ENCODE peak calls at places on chromosome 18, in seven cellular contexts. One of them, this sample, is unnamed.
A peak's percentile ranks its signal among the peaks of the same experiment; 100 is the strongest.

GRCh38 chr18:21004721-21005120 is 106.9 kb downstream of the ROCK1 start:
- DNase-seq in NAMALWA: no peak
- DNase-seq in right cardiac atrium: no peak
- DNase-seq in left ventricle myocardium superior: no peak
- DNase-seq in H9: no peak
- DNase-seq in bronchial epithelial cell: peak; percentile 22
- DNase-seq in A172: peak; percentile 37
- DNase-seq in this sample: no peak

GRCh38 chr18:51154664-51155063 is 42.8 kb downstream of the MEX3C start:
- DNase-seq in right cardiac atrium: no peak
- DNase-seq in H9: no peak
- DNase-seq in A172: no peak
- DNase-seq in bronchial epithelial cell: no peak
- DNase-seq in left ventricle myocardium superior: no peak
- DNase-seq in NAMALWA: no peak
- DNase-seq in this sample: no peak

GRCh38 chr18:28115149-28115550 is 61.8 kb downstream of the CDH2 start:
- DNase-seq in H9: no peak
- DNase-seq in right cardiac atrium: no peak
- DNase-seq in left ventricle myocardium superior: no peak
- DNase-seq in NAMALWA: no peak
- DNase-seq in A172: peak; percentile 98
- DNase-seq in bronchial epithelial cell: peak; percentile 70
- DNase-seq in this sample: no peak

GRCh38 chr18:8232791-8233190 is 376.4 kb upstream of the RAB12 start:
- DNase-seq in bronchial epithelial cell: no peak
- DNase-seq in A172: no peak
- DNase-seq in right cardiac atrium: no peak
- DNase-seq in NAMALWA: no peak
- DNase-seq in H9: peak; percentile 37
- DNase-seq in left ventricle myocardium superior: no peak
- DNase-seq in this sample: no peak

GRCh38 chr18:45139478-45139877 is 458.8 kb downstream of the SETBP1 start:
- DNase-seq in A172: no peak
- DNase-seq in right cardiac atrium: no peak
- DNase-seq in H9: no peak
- DNase-seq in left ventricle myocardium superior: no peak
- DNase-seq in bronchial epithelial cell: no peak
- DNase-seq in NAMALWA: no peak
- DNase-seq in this sample: no peak

GRCh38 chr18:11849845-11850747 is 1.1 kb upstream of the CHMP1B start:
- DNase-seq in bronchial epithelial cell: peak; percentile 88
- DNase-seq in A172: peak; percentile 82
- DNase-seq in right cardiac atrium: peak; percentile 86
- DNase-seq in H9: no peak
- DNase-seq in NAMALWA: peak; percentile 45
- DNase-seq in left ventricle myocardium superior: peak; percentile 67
- DNase-seq in this sample: peak; percentile 96

GRCh38 chr18:3305354-3305762 is 43.4 kb downstream of the MYL12B start:
- DNase-seq in A172: peak; percentile 87
- DNase-seq in right cardiac atrium: no peak
- DNase-seq in left ventricle myocardium superior: no peak
- DNase-seq in NAMALWA: no peak
- DNase-seq in bronchial epithelial cell: peak; percentile 99
- DNase-seq in H9: no peak
- DNase-seq in this sample: no peak

GRCh38 chr18:60888225-60888624 is 445.0 kb upstream of the CDH20 start:
- DNase-seq in A172: no peak
- DNase-seq in left ventricle myocardium superior: no peak
- DNase-seq in bronchial epithelial cell: no peak
- DNase-seq in NAMALWA: no peak
- DNase-seq in right cardiac atrium: no peak
- DNase-seq in H9: no peak
- DNase-seq in this sample: no peak

GRCh38 chr18:3631927-3632326 is 182.0 kb downstream of the TGIF1 start:
- DNase-seq in A172: no peak
- DNase-seq in bronchial epithelial cell: no peak
- DNase-seq in right cardiac atrium: no peak
- DNase-seq in H9: no peak
- DNase-seq in left ventricle myocardium superior: no peak
- DNase-seq in NAMALWA: no peak
- DNase-seq in this sample: no peak

GRCh38 chr18:58611471-58612131 is 17.3 kb downstream of the ALPK2 start:
- DNase-seq in A172: peak; percentile 69
- DNase-seq in H9: peak; percentile 61
- DNase-seq in right cardiac atrium: no peak
- DNase-seq in NAMALWA: no peak
- DNase-seq in bronchial epithelial cell: peak; percentile 47
- DNase-seq in left ventricle myocardium superior: no peak
- DNase-seq in this sample: no peak

GRCh38 chr18:9617006-9617542 is 2.7 kb upstream of the PPP4R1 start:
- DNase-seq in A172: no peak
- DNase-seq in NAMALWA: no peak
- DNase-seq in right cardiac atrium: no peak
- DNase-seq in left ventricle myocardium superior: no peak
- DNase-seq in H9: no peak
- DNase-seq in bronchial epithelial cell: no peak
- DNase-seq in this sample: no peak

GRCh38 chr18:9726175-9726574 is 18.1 kb downstream of the RAB31 start:
- DNase-seq in right cardiac atrium: no peak
- DNase-seq in left ventricle myocardium superior: no peak
- DNase-seq in A172: no peak
- DNase-seq in H9: no peak
- DNase-seq in NAMALWA: no peak
- DNase-seq in bronchial epithelial cell: no peak
- DNase-seq in this sample: no peak

GRCh38 chr18:3526421-3527354 is 76.7 kb downstream of the TGIF1 start:
- DNase-seq in left ventricle myocardium superior: no peak
- DNase-seq in right cardiac atrium: no peak
- DNase-seq in A172: peak; percentile 48
- DNase-seq in NAMALWA: no peak
- DNase-seq in H9: no peak
- DNase-seq in bronchial epithelial cell: peak; percentile 16
- DNase-seq in this sample: no peak

GRCh38 chr18:63844254-63844653 is 43.3 kb upstream of the SERPINB2 start:
- DNase-seq in A172: no peak
- DNase-seq in NAMALWA: peak; percentile 51
- DNase-seq in left ventricle myocardium superior: no peak
- DNase-seq in bronchial epithelial cell: peak; percentile 68
- DNase-seq in H9: no peak
- DNase-seq in right cardiac atrium: no peak
- DNase-seq in this sample: peak; percentile 43

This sample was measured in NCI-H460.